ENCODE peak calls at places on chromosomes 7 and 10, in six cellular contexts. O is NT2/D1, L is HCT116, G is GM12878, B is HepG2, U is K562. Q is an unnamed sample.

GRCh38 chr10:14665304-14665703 is 109.4 kb downstream of the FAM107B start:
- DNase-seq in O (no peak), L (no peak), G (no peak), B (no peak), U (no peak), Q (no peak)

GRCh38 chr7:108345710-108346336 is 110.4 kb downstream of the NRCAM start:
- DNase-seq in O (no peak), L (no peak), G (no peak), B (no peak), U (no peak), Q (no peak)

GRCh38 chr7:132381742-132382472 is 194.4 kb downstream of the PLXNA4 start:
- DNase-seq in O (no peak), L (no peak), G (no peak), B (peak), U (no peak), Q (no peak)

GRCh38 chr7:34991938-34992840 is 45.1 kb downstream of the DPY19L1 start:
- DNase-seq in O (no peak), L (peak), G (peak), B (no peak), U (peak), Q (no peak)

GRCh38 chr10:17607603-17608332 is 9.4 kb downstream of the HACD1 start:
- DNase-seq in O (no peak), L (peak), G (no peak), B (peak), U (peak), Q (no peak)

GRCh38 chr7:27098493-27099223 is 2.9 kb upstream of the HOXA1 start:
- DNase-seq in O (no peak), L (no peak), G (no peak), B (no peak), U (no peak), Q (no peak)

GRCh38 chr10:50637003-50637579 is 13.3 kb upstream of the SGMS1 start:
- DNase-seq in O (no peak), L (no peak), G (no peak), B (no peak), U (no peak), Q (no peak)

GRCh38 chr10:13705526-13706169 is 118.9 kb downstream of the PRPF18 start:
- DNase-seq in O (no peak), L (no peak), G (no peak), B (no peak), U (peak), Q (no peak)

GRCh38 chr10:52451817-52452216 is 137.7 kb downstream of the DKK1 start:
- DNase-seq in O (no peak), L (no peak), G (no peak), B (no peak), U (no peak), Q (no peak)

GRCh38 chr10:70715853-70716795 is 43.8 kb downstream of the ADAMTS14 start:
- DNase-seq in O (no peak), L (peak), G (peak), B (peak), U (peak), Q (no peak)

GRCh38 chr7:919114-919442 is 35.4 kb downstream of the ADAP1 start:
- DNase-seq in O (no peak), L (no peak), G (no peak), B (no peak), U (no peak), Q (no peak)
- TF ChIP-seq ZNF274 in O (no peak), L (no peak), G (no peak), B (no peak), U (no peak), Q (no peak)

GRCh38 chr10:129964611-129965417 is 740 bp upstream of the EBF3 start:
- DNase-seq in O (no peak), L (no peak), G (no peak), B (no peak), U (no peak), Q (peak)

GRCh38 chr10:129963076-129963830 is 821 bp downstream of the EBF3 start:
- DNase-seq in O (no peak), L (no peak), G (no peak), B (no peak), U (no peak), Q (no peak)

GRCh38 chr10:129965418-129965793 is 1.3 kb upstream of the EBF3 start:
- DNase-seq in O (no peak), L (no peak), G (no peak), B (no peak), U (no peak), Q (no peak)

GRCh38 chr10:129962558-129963075 is 1.5 kb downstream of the EBF3 start:
- DNase-seq in O (no peak), L (no peak), G (no peak), B (no peak), U (no peak), Q (no peak)

DNA sequence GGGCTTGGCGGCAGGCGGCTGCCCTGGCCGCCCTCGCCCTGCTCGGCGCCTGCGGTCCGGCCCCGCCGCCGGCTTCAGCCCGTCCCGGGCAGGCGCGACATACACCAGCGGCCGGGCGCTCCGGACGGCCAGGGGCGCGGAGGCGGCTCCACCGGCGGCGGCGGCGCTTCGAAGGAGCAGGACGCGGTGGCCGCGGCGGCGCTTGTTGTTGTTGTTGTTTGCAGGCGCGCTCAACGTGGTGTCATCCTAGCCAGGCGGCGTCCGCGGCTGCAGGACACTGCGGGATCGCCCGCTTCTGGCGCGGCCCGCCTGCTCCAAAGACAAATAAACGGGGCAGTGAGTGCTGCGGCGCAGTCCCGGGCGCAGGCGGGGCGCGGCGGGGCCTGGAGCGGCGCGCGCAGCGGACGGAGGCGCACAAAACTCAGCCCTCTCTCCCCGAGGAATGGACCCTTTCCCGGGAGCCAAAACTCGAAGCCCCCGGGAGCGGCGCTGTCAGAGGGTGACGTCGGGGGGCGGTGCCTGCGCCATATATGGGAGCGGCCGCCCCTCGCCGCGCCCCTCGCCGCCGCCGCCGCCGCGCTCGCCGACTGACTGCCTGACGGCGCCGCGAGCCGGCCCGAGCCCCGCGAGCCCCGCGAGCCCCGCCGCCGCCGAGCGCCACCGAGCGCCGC is at the start of gene EBF3:
- DNase-seq in O (no peak), L (no peak), G (no peak), B (no peak), U (peak), Q (no peak)
- TF ChIP-seq ZNF274 in O (no peak), L (no peak), G (no peak), B (no peak), U (no peak), Q (no peak)

DNA sequence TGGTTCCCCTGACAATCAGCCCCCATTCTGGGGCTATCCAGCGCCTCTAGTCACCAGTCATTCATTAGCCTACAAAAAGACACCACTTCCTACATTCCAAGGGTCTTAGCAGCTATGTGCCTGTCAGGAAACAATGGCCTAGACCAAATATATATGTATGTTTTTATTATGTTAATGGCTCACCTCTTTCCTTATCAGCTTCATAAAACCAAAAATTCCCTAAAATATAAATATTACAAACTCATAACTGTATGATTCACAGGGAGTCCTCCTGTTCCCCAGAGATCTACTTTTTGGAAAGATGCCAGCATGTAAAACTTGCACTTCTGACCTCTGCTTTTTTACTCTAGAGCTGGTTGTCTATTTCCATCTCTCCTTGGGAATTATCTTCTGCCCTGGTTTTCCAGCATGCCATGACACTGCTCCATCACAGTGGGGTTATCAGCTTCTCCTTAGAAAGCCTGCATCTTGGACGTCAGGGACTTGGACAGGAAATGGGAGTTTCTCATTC is 79.2 kb downstream of the ABCA13 start:
- DNase-seq in O (peak), L (no peak), G (no peak), B (no peak), U (no peak), Q (no peak)
- TF ChIP-seq ZNF274 in O (no peak), L (no peak), G (no peak), B (no peak), U (no peak), Q (no peak)

DNA sequence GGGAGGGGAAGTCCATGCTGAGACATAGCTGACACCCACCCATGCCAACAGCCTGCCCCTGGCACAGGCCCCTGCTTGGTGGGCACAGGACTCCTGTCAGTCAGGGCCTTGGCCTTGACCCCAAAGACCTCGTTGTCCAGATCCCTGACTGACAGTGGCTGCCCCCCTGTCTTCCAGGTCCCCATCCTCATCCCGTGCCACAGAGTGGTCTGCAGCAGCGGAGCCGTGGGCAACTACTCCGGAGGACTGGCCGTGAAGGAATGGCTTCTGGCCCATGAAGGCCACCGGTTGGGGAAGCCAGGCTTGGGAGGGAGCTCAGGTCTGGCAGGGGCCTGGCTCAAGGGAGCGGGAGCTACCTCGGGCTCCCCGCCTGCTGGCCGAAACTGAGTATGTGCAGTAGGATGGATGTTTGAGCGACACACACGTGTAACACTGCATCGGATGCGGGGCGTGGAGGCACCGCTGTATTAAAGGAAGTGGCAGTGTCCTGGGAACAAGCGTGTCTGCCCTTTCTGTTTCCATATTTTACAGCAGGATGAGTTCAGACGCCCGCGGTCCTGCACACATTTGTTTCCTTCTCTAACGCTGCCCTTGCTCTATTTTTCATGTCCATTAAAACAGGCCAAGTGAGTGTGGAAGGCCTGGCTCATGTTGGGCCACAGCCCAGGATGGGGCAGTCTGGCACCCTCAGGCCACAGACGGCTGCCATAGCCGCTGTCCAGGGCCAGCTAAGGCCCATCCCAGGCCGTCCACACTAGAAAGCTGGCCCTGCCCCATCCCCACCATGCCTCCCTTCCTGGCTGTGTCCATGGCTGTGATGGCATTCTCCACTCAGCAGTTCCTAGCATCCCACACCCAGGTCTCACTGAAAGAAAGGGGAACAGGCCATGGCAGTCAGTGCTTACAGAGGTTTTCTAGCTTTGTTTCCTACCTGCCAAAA is 197.2 kb downstream of the EBF3 start:
- DNase-seq in O (no peak), L (no peak), G (no peak), B (no peak), U (no peak), Q (peak)
- TF ChIP-seq ZNF274 in O (no peak), L (no peak), G (no peak), B (no peak), U (no peak), Q (no peak)

DNA sequence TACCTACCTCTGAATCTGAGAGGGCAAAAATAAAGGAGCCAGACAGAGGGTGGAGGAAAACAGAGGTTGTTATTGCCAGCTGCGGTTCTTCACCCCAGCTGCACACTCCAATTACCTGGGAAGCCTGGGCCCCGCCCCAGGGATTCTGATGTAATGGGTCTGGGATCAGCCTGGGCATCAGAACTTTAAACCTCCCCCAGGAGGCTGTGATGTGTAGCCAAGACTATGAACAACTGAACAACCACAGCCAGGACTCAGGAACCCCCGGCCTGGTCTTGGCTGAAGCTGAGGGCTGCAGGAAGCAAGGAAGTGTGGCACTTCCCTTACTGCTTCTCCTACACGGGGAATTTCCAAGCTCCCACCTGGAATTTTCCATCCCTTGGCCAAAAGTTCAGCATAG is 89.3 kb downstream of the HIP1 start:
- DNase-seq in O (no peak), L (no peak), G (no peak), B (no peak), U (no peak), Q (peak)
- TF ChIP-seq ZNF274 in O (no peak), L (no peak), G (no peak), B (no peak), U (no peak), Q (no peak)

GRCh38 chr10:76270464-76270863 is 839.0 kb downstream of the LRMDA start:
- DNase-seq in O (no peak), L (no peak), G (no peak), B (no peak), U (no peak), Q (no peak)
- TF ChIP-seq ZNF274 in O (no peak), L (no peak), G (no peak), B (no peak), U (no peak), Q (no peak)

DNA sequence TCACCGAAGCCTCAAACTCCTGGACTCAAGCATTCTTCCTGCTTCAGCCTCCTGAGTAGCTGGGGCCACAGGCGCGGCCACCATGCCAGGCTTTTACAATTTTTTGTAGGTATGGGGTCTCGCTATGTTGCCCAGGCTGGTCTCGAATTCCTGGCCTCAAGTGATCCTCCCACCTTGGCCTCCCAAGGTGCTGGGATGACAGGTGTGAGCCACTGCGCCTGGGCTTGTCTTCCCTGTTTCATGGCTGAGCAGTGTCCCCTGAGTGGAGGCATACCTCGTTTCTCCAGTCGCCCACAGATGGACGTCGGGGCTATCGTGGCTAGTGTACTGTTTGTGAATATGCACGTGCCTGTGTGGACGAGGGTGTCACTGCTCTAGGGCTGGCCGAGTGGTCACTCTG is 11.3 kb downstream of the INPP5A start:
- DNase-seq in O (no peak), L (no peak), G (no peak), B (no peak), U (no peak), Q (no peak)
- TF ChIP-seq ZNF274 in O (no peak), L (no peak), G (no peak), B (no peak), U (no peak), Q (no peak)

GRCh38 chr10:131452926-131453771 is 141.6 kb upstream of the TCERG1L start:
- DNase-seq in O (no peak), L (no peak), G (no peak), B (no peak), U (no peak), Q (peak)
- TF ChIP-seq ZNF274 in O (no peak), L (no peak), G (no peak), B (no peak), U (no peak), Q (no peak)

GRCh38 chr7:157307534-157307838 is 29.3 kb upstream of the DNAJB6 start:
- DNase-seq in O (no peak), L (no peak), G (no peak), B (no peak), U (peak), Q (no peak)

GRCh38 chr7:157309990-157310668 is 26.7 kb upstream of the DNAJB6 start:
- DNase-seq in O (peak), L (peak), G (no peak), B (peak), U (no peak), Q (peak)

GRCh38 chr7:157302314-157302711 is 34.5 kb upstream of the DNAJB6 start:
- DNase-seq in O (no peak), L (no peak), G (peak), B (no peak), U (no peak), Q (no peak)

GRCh38 chr7:157310676-157311185 is 26.1 kb upstream of the DNAJB6 start:
- DNase-seq in O (no peak), L (no peak), G (no peak), B (no peak), U (no peak), Q (no peak)

DNA sequence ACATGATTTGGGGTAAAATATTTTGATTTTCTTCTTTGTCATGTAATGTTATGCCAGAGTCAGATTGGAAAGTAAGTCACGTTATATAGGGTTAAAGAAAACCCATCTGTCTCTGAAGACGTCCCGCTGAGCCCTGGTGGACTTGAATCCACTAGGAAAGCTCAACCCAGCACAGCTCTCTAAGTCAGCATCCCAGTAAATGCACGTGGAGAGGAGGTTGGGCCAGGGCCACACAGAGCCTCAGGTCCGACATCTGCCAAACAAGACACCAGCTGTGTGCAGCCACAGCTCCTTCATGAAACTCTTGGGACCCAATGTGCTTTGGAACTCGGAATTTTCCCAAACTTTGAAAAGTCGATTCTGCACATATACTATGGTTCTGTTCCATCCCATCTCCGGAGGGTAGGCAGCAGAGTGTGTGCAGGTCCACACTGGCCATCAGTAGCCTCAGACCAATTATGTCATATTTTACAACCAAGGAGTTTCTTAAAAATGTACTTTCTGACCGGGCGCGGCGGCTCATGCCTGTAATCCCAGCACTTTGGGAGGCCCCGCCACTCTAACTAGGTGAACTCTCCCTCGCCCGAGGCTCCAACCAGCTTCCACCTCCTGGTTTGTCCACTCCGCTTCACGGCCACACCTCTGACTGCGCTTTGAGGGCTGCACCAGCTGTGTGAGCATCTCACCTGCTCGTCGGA is 29.8 kb upstream of the DNAJB6 start:
- DNase-seq in O (no peak), L (no peak), G (no peak), B (no peak), U (no peak), Q (no peak)
- TF ChIP-seq ZNF274 in O (no peak), L (no peak), G (no peak), B (no peak), U (no peak), Q (no peak)

GRCh38 chr10:1292611-1293021 is 236.4 kb downstream of the WDR37 start:
- DNase-seq in O (no peak), L (no peak), G (no peak), B (no peak), U (no peak), Q (peak)

GRCh38 chr10:1293147-1293546 is 237.0 kb downstream of the WDR37 start:
- DNase-seq in O (no peak), L (no peak), G (no peak), B (no peak), U (no peak), Q (no peak)

GRCh38 chr10:1289591-1289990 is 233.4 kb downstream of the WDR37 start:
- DNase-seq in O (no peak), L (no peak), G (no peak), B (no peak), U (no peak), Q (no peak)

GRCh38 chr10:1290071-1290471 is 233.9 kb downstream of the WDR37 start:
- DNase-seq in O (no peak), L (no peak), G (no peak), B (no peak), U (no peak), Q (no peak)

GRCh38 chr10:1291178-1292090 is 235.2 kb downstream of the WDR37 start:
- DNase-seq in O (no peak), L (no peak), G (no peak), B (no peak), U (no peak), Q (peak)
- TF ChIP-seq ZNF274 in O (no peak), L (no peak), G (no peak), B (no peak), U (no peak), Q (no peak)